ENCODE peak calls at places on chromosomes 1 and 21, in five cellular contexts. M is aorta, K is adrenal gland, F is lower lobe of right lung, Z is gastrocnemius medialis. E is an unnamed sample. For H3K4me1 and H3K36me3, the result is how much of the 10 kb centered on the place peaks cover.

GRCh38 chr1:39103321-39104157 is 77.4 kb downstream of the NDUFS5 start:
- DNase-seq in M (no peak), K (no peak), F (no peak), Z (no peak), E (no peak)

GRCh38 chr1:25611843-25612242 is 4.7 kb upstream of the MAN1C1 start:
- DNase-seq in M (no peak), K (no peak), F (no peak), Z (no peak), E (no peak)

GRCh38 chr1:88661188-88661587 is 22.9 kb upstream of the PKN2 start:
- DNase-seq in M (no peak), K (no peak), F (no peak), Z (no peak), E (no peak)

GRCh38 chr1:44819257-44819593 is 10.9 kb downstream of the BTBD19 start:
- DNase-seq in M (no peak), K (no peak), F (no peak), Z (no peak), E (no peak)

GRCh38 chr1:9717193-9718005 is 65.9 kb downstream of the PIK3CD start:
- DNase-seq in M (no peak), K (peak), F (peak), Z (peak), E (peak)

GRCh38 chr1:10713614-10714013 is 82.8 kb downstream of the CASZ1 start:
- DNase-seq in M (no peak), K (no peak), F (no peak), Z (peak), E (no peak)

GRCh38 chr1:183907106-183907505 is 102.2 kb downstream of the RGL1 start:
- DNase-seq in M (no peak), K (no peak), F (no peak), Z (no peak), E (no peak)

GRCh38 chr1:186838380-186839076 is 9.8 kb downstream of the PLA2G4A start:
- DNase-seq in M (no peak), K (no peak), F (no peak), Z (no peak), E (no peak)

GRCh38 chr1:31416101-31416736 is 3.2 kb downstream of the SERINC2 start:
- DNase-seq in M (no peak), K (no peak), F (no peak), Z (peak), E (peak)

GRCh38 chr1:2447274-2448097 is 28.6 kb upstream of the PLCH2 start:
- DNase-seq in M (no peak), K (no peak), F (no peak), Z (no peak), E (no peak)

GRCh38 chr1:95304803-95305202 is 70.8 kb downstream of the RWDD3 start:
- DNase-seq in M (no peak), K (no peak), F (no peak), Z (no peak), E (no peak)

GRCh38 chr1:233490488-233490887 is 123.4 kb upstream of the KCNK1 start:
- DNase-seq in M (no peak), K (no peak), F (no peak), Z (no peak), E (no peak)

GRCh38 chr21:45319461-45320211 is 31.9 kb upstream of the POFUT2 start:
- DNase-seq in M (peak), K (no peak), F (no peak), Z (peak), E (peak)

GRCh38 chr1:184684285-184685077 is 70.2 kb downstream of the EDEM3 start:
- DNase-seq in M (peak), K (no peak), F (no peak), Z (no peak), E (no peak)

GRCh38 chr1:23167353-23168078 is 1.1 kb downstream of the LUZP1 start:
- DNase-seq in M (peak), K (peak), F (peak), Z (no peak), E (peak)

GRCh38 chr1:232192781-232193450 is 437.0 kb downstream of the SIPA1L2 start:
- DNase-seq in M (no peak), K (no peak), F (no peak), Z (no peak), E (no peak)

GRCh38 chr1:171965802-171966201 is 124.5 kb downstream of the DNM3 start:
- DNase-seq in M (no peak), K (no peak), F (no peak), Z (no peak), E (no peak)

GRCh38 chr1:53826367-53826766 is 11.7 kb downstream of the NDC1 start:
- DNase-seq in M (no peak), K (no peak), F (no peak), Z (no peak), E (no peak)

GRCh38 chr1:24555591-24556413 is at the start of gene NCMAP:
- DNase-seq in M (peak), K (no peak), F (peak), Z (no peak), E (peak)

GRCh38 chr1:182227864-182228547 is 163.6 kb downstream of the GLUL start:
- DNase-seq in M (no peak), K (no peak), F (no peak), Z (no peak), E (no peak)

GRCh38 chr1:236172041-236172579 is 29.8 kb downstream of the GPR137B start:
- DNase-seq in M (no peak), K (no peak), F (no peak), Z (no peak), E (no peak)

GRCh38 chr1:242139986-242140385 is 141.1 kb upstream of the MAP1LC3C start:
- DNase-seq in M (no peak), K (no peak), F (no peak), Z (no peak), E (no peak)

GRCh38 chr1:93338426-93338825 is 7.3 kb upstream of the DR1 start:
- DNase-seq in M (no peak), K (no peak), F (no peak), Z (no peak), E (no peak)

GRCh38 chr1:221743416-221744208 is 1.7 kb upstream of the DUSP10 start:
- DNase-seq in M (no peak), K (no peak), F (no peak), Z (no peak), E (no peak)

GRCh38 chr1:109135940-109136339 is 22.0 kb downstream of the ELAPOR1 start:
- DNase-seq in M (no peak), K (no peak), F (no peak), Z (no peak), E (no peak)

DNA sequence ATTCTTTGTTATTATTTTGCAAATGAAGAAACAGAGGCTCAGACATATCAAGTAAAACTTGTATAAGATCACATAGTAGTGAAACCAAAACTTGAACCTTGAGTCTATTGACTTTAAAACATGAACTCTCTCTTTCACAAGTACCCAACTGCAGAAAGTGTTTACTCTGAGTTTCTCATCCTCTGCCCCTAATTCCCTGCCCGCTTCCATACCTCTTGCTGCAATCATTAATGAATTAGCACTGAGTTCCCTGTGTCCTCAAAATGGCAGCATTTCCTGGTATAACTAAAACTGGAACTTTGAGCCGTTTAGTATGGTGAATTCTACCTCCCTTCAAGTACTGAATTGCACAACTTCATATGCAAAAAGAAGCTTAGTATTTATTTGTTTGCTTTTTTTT is 147.7 kb upstream of the DNAH14 start:
- DNase-seq in M (no peak), K (no peak), F (no peak), Z (no peak), E (no peak)
- H3K4me1 ChIP-seq in M (under half), K (under half), F (under half), Z (under half), E (under half)

DNA sequence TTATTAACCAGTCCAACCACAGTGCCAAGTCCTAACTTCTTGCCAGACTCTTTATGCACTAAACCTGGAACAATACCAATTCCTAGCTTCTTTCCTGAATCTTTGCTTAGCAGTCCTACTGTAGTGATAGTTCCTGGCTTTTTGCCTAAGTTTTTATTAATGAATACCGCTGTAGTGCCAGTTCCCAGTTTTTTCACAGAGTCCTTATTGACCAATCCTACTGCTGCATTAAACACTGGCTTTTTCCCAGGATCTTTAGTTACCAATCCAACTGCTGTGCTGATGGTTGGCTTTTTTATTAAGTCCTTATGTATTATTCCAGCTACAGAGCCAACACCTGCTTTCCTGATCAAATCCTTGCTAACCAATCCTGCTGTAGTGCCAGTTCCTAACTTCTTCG is 80.8 kb downstream of the ASH1L start:
- DNase-seq in M (no peak), K (no peak), F (no peak), Z (no peak), E (no peak)
- H3K36me3 ChIP-seq in M (under half), K (under half), F (under half), Z (under half), E (under half)

GRCh38 chr1:67760030-67760821 is 73.0 kb downstream of the GNG12 start:
- DNase-seq in M (no peak), K (peak), F (peak), Z (peak), E (no peak)

GRCh38 chr1:67759692-67760029 is 73.6 kb downstream of the GNG12 start:
- DNase-seq in M (no peak), K (no peak), F (no peak), Z (no peak), E (no peak)

GRCh38 chr1:67759066-67759465 is 74.1 kb downstream of the GADD45A start:
- DNase-seq in M (no peak), K (no peak), F (no peak), Z (no peak), E (no peak)

GRCh38 chr1:67761054-67761453 is 72.2 kb downstream of the GNG12 start:
- DNase-seq in M (no peak), K (no peak), F (no peak), Z (no peak), E (no peak)

DNA sequence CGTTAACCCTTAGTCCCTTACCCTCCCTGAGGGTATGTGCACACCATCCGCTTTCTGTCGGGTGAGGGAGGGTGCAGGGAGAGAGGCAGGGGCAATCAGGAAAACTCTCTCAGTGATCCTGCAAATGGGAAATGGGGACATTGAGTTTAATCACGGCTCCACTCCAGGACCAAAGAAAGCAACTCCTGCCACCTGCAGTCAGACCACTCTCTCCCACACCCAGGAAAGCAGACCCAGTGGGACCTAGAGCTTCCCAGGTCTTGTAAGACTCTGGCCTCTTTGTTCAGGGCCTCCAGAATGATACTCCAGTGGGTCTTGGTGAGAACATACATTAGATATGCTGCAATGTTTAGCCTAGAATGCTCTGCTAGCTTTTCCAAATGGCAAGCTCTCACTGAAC is 71.5 kb downstream of the GNG12 start:
- DNase-seq in M (no peak), K (no peak), F (no peak), Z (no peak), E (no peak)
- H3K4me1 ChIP-seq in M (under half), K (under half), F (under half), Z (under half), E (under half)

GRCh38 chr21:35035581-35035980 is 13.5 kb downstream of the RUNX1 start:
- DNase-seq in M (no peak), K (no peak), F (no peak), Z (no peak), E (no peak)

GRCh38 chr21:35037384-35038105 is 11.6 kb downstream of the RUNX1 start:
- DNase-seq in M (no peak), K (no peak), F (no peak), Z (no peak), E (no peak)

GRCh38 chr21:35038772-35039145 is 10.3 kb downstream of the RUNX1 start:
- DNase-seq in M (no peak), K (no peak), F (no peak), Z (no peak), E (no peak)

GRCh38 chr21:35035116-35035515 is 14.0 kb downstream of the RUNX1 start:
- DNase-seq in M (no peak), K (no peak), F (no peak), Z (no peak), E (no peak)

GRCh38 chr21:35036521-35037383 is 12.3 kb downstream of the RUNX1 start:
- DNase-seq in M (no peak), K (no peak), F (no peak), Z (no peak), E (no peak)
- H3K36me3 ChIP-seq in M (under half), K (under half), F (under half), Z (under half), E (under half)

GRCh38 chr1:32759997-32760623 is 57.0 kb downstream of the YARS1 start:
- DNase-seq in M (no peak), K (peak), F (peak), Z (no peak), E (peak)
- H3K4me1 ChIP-seq in M (under half), K (half or more), F (half or more), Z (under half), E (under half)

DNA sequence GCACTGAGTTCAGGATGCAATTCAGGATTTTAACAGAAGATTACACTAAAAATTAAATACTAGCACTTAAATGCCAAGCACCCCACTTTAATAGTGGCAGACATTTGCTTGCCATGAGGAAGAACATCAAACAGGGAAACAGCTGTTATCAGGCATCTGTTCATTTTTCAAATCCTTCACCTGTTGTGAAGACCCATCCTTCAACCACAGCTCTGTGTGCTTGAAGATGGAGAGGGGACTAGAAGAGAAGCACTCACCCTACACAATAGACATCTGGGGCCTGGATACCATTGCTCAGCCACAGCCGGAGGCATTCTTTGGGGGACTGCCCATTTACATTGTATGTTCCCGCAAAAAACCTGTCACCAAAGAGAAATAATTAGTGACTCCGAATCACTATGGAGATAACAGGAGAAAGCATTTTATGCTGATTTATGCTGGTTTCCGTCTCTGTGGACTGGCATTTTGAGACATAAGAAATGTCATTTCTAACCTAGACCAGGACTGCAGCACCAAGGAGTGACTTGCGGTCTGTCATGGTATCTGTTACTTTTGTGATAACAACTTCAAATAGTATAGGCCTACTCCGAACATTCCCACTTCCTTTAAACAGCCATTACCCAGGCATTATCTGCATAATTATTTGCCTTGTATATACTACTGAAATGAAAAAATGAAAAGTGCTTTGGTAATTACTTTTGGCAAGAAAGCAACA is 28.8 kb upstream of the MTF1 start:
- DNase-seq in M (no peak), K (no peak), F (no peak), Z (no peak), E (no peak)
- H3K36me3 ChIP-seq in M (under half), K (half or more), F (half or more), Z (under half), E (under half)

GRCh38 chr1:12067900-12068821 is 5.1 kb downstream of the TNFRSF8 start:
- DNase-seq in M (no peak), K (no peak), F (peak), Z (no peak), E (no peak)
- H3K4me1 ChIP-seq in M (under half), K (under half), F (under half), Z (under half), E (under half)

DNA sequence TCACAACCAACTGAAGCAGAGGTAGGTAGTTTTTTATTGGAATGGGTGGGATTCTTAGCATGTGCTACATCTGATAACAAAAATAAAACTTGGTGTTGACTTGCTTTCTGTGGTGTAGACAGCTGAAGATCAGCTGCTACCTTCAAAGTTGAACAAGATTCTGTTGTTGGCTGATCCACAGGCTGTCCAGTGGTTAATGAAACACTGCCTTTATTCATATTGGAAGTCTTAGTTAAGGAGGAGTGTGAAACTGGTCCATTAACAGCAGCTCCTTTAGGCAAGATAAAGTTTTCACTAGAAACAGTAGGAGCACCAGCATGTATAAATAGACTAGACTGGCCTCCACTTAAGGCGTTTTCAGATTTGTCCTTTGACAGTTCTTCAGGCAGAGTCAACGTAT is 81.1 kb downstream of the ZNF644 start:
- DNase-seq in M (no peak), K (no peak), F (no peak), Z (no peak), E (no peak)
- H3K36me3 ChIP-seq in M (under half), K (under half), F (under half), Z (under half), E (under half)

GRCh38 chr1:29828526-29829447 is 592.5 kb downstream of the PTPRU start:
- DNase-seq in M (peak), K (no peak), F (no peak), Z (no peak), E (no peak)
- H3K4me1 ChIP-seq in M (under half), K (under half), F (under half), Z (under half), E (under half)